ENCODE peak calls at places on chromosomes 11 and 22, in eight cellular contexts. One of them, this sample, is unnamed.
A peak's percentile ranks its signal among the peaks of the same experiment; 100 is the strongest.

GRCh38 chr22:12601870-12602779 is 2925.9 kb upstream of the OR11H1 start:
- DNase-seq in stimulated activated CD4-positive, alpha-beta T cell treated with anti-CD3 and anti-CD28 coated beads, Interleukin-4, amount 100 ng/mL, for 48 hours: no peak
- DNase-seq in cardiac muscle cell: no peak
- DNase-seq in fibroblast of gingiva: no peak
- DNase-seq in iPS-NIHi11: peak; percentile 17
- DNase-seq in dermis blood vessel endothelial cell: no peak
- DNase-seq in WERI-Rb-1: peak; percentile 25
- DNase-seq in activated CD4-positive, CD25-positive, alpha-beta regulatory T cell treated with anti-CD3 and anti-CD28 coated beads, Interleukin-2, amount 50 U/mL, for 16 hours: no peak
- DNase-seq in this sample: no peak

GRCh38 chr11:61976813-61977475 is 9.5 kb upstream of the FTH1 start:
- DNase-seq in stimulated activated CD4-positive, alpha-beta T cell treated with anti-CD3 and anti-CD28 coated beads, Interleukin-4, amount 100 ng/mL, for 48 hours: no peak
- DNase-seq in cardiac muscle cell: no peak
- DNase-seq in fibroblast of gingiva: no peak
- DNase-seq in iPS-NIHi11: no peak
- DNase-seq in dermis blood vessel endothelial cell: no peak
- DNase-seq in WERI-Rb-1: no peak
- DNase-seq in activated CD4-positive, CD25-positive, alpha-beta regulatory T cell treated with anti-CD3 and anti-CD28 coated beads, Interleukin-2, amount 50 U/mL, for 16 hours: no peak
- DNase-seq in this sample: no peak

GRCh38 chr22:35631597-35631996 is 14.5 kb upstream of the MB start:
- DNase-seq in stimulated activated CD4-positive, alpha-beta T cell treated with anti-CD3 and anti-CD28 coated beads, Interleukin-4, amount 100 ng/mL, for 48 hours: peak; percentile 38
- DNase-seq in cardiac muscle cell: peak; percentile 48
- DNase-seq in fibroblast of gingiva: peak; percentile 26
- DNase-seq in iPS-NIHi11: peak; percentile 75
- DNase-seq in dermis blood vessel endothelial cell: peak; percentile 60
- DNase-seq in WERI-Rb-1: peak; percentile 67
- DNase-seq in activated CD4-positive, CD25-positive, alpha-beta regulatory T cell treated with anti-CD3 and anti-CD28 coated beads, Interleukin-2, amount 50 U/mL, for 16 hours: no peak
- DNase-seq in this sample: no peak

GRCh38 chr11:129804012-129804411 is 11.6 kb upstream of the TMEM45B start:
- DNase-seq in stimulated activated CD4-positive, alpha-beta T cell treated with anti-CD3 and anti-CD28 coated beads, Interleukin-4, amount 100 ng/mL, for 48 hours: no peak
- DNase-seq in cardiac muscle cell: no peak
- DNase-seq in fibroblast of gingiva: no peak
- DNase-seq in iPS-NIHi11: no peak
- DNase-seq in dermis blood vessel endothelial cell: no peak
- DNase-seq in WERI-Rb-1: no peak
- DNase-seq in activated CD4-positive, CD25-positive, alpha-beta regulatory T cell treated with anti-CD3 and anti-CD28 coated beads, Interleukin-2, amount 50 U/mL, for 16 hours: no peak
- DNase-seq in this sample: no peak

GRCh38 chr11:93921695-93922468 is 71.5 kb upstream of the VSTM5 start:
- DNase-seq in stimulated activated CD4-positive, alpha-beta T cell treated with anti-CD3 and anti-CD28 coated beads, Interleukin-4, amount 100 ng/mL, for 48 hours: no peak
- DNase-seq in cardiac muscle cell: peak; percentile 81
- DNase-seq in fibroblast of gingiva: peak; percentile 69
- DNase-seq in iPS-NIHi11: peak; percentile 80
- DNase-seq in dermis blood vessel endothelial cell: peak; percentile 75
- DNase-seq in WERI-Rb-1: peak; percentile 71
- DNase-seq in activated CD4-positive, CD25-positive, alpha-beta regulatory T cell treated with anti-CD3 and anti-CD28 coated beads, Interleukin-2, amount 50 U/mL, for 16 hours: no peak
- DNase-seq in this sample: peak; percentile 18

GRCh38 chr11:108788565-108789199 is 123.8 kb downstream of the DDX10 start:
- DNase-seq in stimulated activated CD4-positive, alpha-beta T cell treated with anti-CD3 and anti-CD28 coated beads, Interleukin-4, amount 100 ng/mL, for 48 hours: no peak
- DNase-seq in cardiac muscle cell: peak; percentile 65
- DNase-seq in fibroblast of gingiva: peak; percentile 33
- DNase-seq in iPS-NIHi11: peak; percentile 33
- DNase-seq in dermis blood vessel endothelial cell: peak; percentile 72
- DNase-seq in WERI-Rb-1: peak; percentile 9
- DNase-seq in activated CD4-positive, CD25-positive, alpha-beta regulatory T cell treated with anti-CD3 and anti-CD28 coated beads, Interleukin-2, amount 50 U/mL, for 16 hours: no peak
- DNase-seq in this sample: no peak

GRCh38 chr11:60932605-60933346 is 8.5 kb downstream of the TMEM132A start:
- DNase-seq in stimulated activated CD4-positive, alpha-beta T cell treated with anti-CD3 and anti-CD28 coated beads, Interleukin-4, amount 100 ng/mL, for 48 hours: no peak
- DNase-seq in cardiac muscle cell: no peak
- DNase-seq in fibroblast of gingiva: no peak
- DNase-seq in iPS-NIHi11: peak; percentile 43
- DNase-seq in dermis blood vessel endothelial cell: no peak
- DNase-seq in WERI-Rb-1: no peak
- DNase-seq in activated CD4-positive, CD25-positive, alpha-beta regulatory T cell treated with anti-CD3 and anti-CD28 coated beads, Interleukin-2, amount 50 U/mL, for 16 hours: no peak
- DNase-seq in this sample: no peak

GRCh38 chr11:13260963-13261599 is 16.5 kb upstream of the BMAL1 start:
- DNase-seq in stimulated activated CD4-positive, alpha-beta T cell treated with anti-CD3 and anti-CD28 coated beads, Interleukin-4, amount 100 ng/mL, for 48 hours: no peak
- DNase-seq in cardiac muscle cell: peak; percentile 51
- DNase-seq in fibroblast of gingiva: peak; percentile 21
- DNase-seq in iPS-NIHi11: no peak
- DNase-seq in dermis blood vessel endothelial cell: peak; percentile 66
- DNase-seq in WERI-Rb-1: peak; percentile 10
- DNase-seq in activated CD4-positive, CD25-positive, alpha-beta regulatory T cell treated with anti-CD3 and anti-CD28 coated beads, Interleukin-2, amount 50 U/mL, for 16 hours: no peak
- DNase-seq in this sample: no peak

GRCh38 chr11:17012179-17012578 is 2.0 kb downstream of the PLEKHA7 start:
- DNase-seq in stimulated activated CD4-positive, alpha-beta T cell treated with anti-CD3 and anti-CD28 coated beads, Interleukin-4, amount 100 ng/mL, for 48 hours: no peak
- DNase-seq in cardiac muscle cell: no peak
- DNase-seq in fibroblast of gingiva: no peak
- DNase-seq in iPS-NIHi11: no peak
- DNase-seq in dermis blood vessel endothelial cell: no peak
- DNase-seq in WERI-Rb-1: no peak
- DNase-seq in activated CD4-positive, CD25-positive, alpha-beta regulatory T cell treated with anti-CD3 and anti-CD28 coated beads, Interleukin-2, amount 50 U/mL, for 16 hours: no peak
- DNase-seq in this sample: no peak

GRCh38 chr22:46546466-46547178 is 9.2 kb upstream of the CELSR1 start:
- DNase-seq in stimulated activated CD4-positive, alpha-beta T cell treated with anti-CD3 and anti-CD28 coated beads, Interleukin-4, amount 100 ng/mL, for 48 hours: no peak
- DNase-seq in cardiac muscle cell: peak; percentile 86
- DNase-seq in fibroblast of gingiva: no peak
- DNase-seq in iPS-NIHi11: no peak
- DNase-seq in dermis blood vessel endothelial cell: peak; percentile 42
- DNase-seq in WERI-Rb-1: no peak
- DNase-seq in activated CD4-positive, CD25-positive, alpha-beta regulatory T cell treated with anti-CD3 and anti-CD28 coated beads, Interleukin-2, amount 50 U/mL, for 16 hours: no peak
- DNase-seq in this sample: no peak

GRCh38 chr22:49853981-49854791 is 542 bp downstream of the ZBED4 start:
- DNase-seq in stimulated activated CD4-positive, alpha-beta T cell treated with anti-CD3 and anti-CD28 coated beads, Interleukin-4, amount 100 ng/mL, for 48 hours: no peak
- DNase-seq in cardiac muscle cell: peak; percentile 27
- DNase-seq in fibroblast of gingiva: peak; percentile 21
- DNase-seq in iPS-NIHi11: peak; percentile 74
- DNase-seq in dermis blood vessel endothelial cell: peak; percentile 49
- DNase-seq in WERI-Rb-1: peak; percentile 23
- DNase-seq in activated CD4-positive, CD25-positive, alpha-beta regulatory T cell treated with anti-CD3 and anti-CD28 coated beads, Interleukin-2, amount 50 U/mL, for 16 hours: no peak
- DNase-seq in this sample: no peak

GRCh38 chr22:42473484-42474193 is 41.4 kb upstream of the NFAM1 start:
- DNase-seq in stimulated activated CD4-positive, alpha-beta T cell treated with anti-CD3 and anti-CD28 coated beads, Interleukin-4, amount 100 ng/mL, for 48 hours: peak; percentile 9
- DNase-seq in cardiac muscle cell: peak; percentile 77
- DNase-seq in fibroblast of gingiva: peak; percentile 61
- DNase-seq in iPS-NIHi11: peak; percentile 49
- DNase-seq in dermis blood vessel endothelial cell: peak; percentile 74
- DNase-seq in WERI-Rb-1: peak; percentile 20
- DNase-seq in activated CD4-positive, CD25-positive, alpha-beta regulatory T cell treated with anti-CD3 and anti-CD28 coated beads, Interleukin-2, amount 50 U/mL, for 16 hours: no peak
- DNase-seq in this sample: peak; percentile 51

GRCh38 chr22:44605486-44605885 is 96.5 kb upstream of the PRR5 start:
- DNase-seq in stimulated activated CD4-positive, alpha-beta T cell treated with anti-CD3 and anti-CD28 coated beads, Interleukin-4, amount 100 ng/mL, for 48 hours: no peak
- DNase-seq in cardiac muscle cell: no peak
- DNase-seq in fibroblast of gingiva: no peak
- DNase-seq in iPS-NIHi11: no peak
- DNase-seq in dermis blood vessel endothelial cell: no peak
- DNase-seq in WERI-Rb-1: no peak
- DNase-seq in activated CD4-positive, CD25-positive, alpha-beta regulatory T cell treated with anti-CD3 and anti-CD28 coated beads, Interleukin-2, amount 50 U/mL, for 16 hours: no peak
- DNase-seq in this sample: no peak

GRCh38 chr11:44938066-44938691 is 12.5 kb downstream of the TP53I11 start:
- DNase-seq in stimulated activated CD4-positive, alpha-beta T cell treated with anti-CD3 and anti-CD28 coated beads, Interleukin-4, amount 100 ng/mL, for 48 hours: no peak
- DNase-seq in cardiac muscle cell: no peak
- DNase-seq in fibroblast of gingiva: no peak
- DNase-seq in iPS-NIHi11: no peak
- DNase-seq in dermis blood vessel endothelial cell: no peak
- DNase-seq in WERI-Rb-1: peak; percentile 15
- DNase-seq in activated CD4-positive, CD25-positive, alpha-beta regulatory T cell treated with anti-CD3 and anti-CD28 coated beads, Interleukin-2, amount 50 U/mL, for 16 hours: no peak
- DNase-seq in this sample: no peak

GRCh38 chr22:38754247-38755154 is 1.3 kb downstream of the SUN2 start:
- DNase-seq in stimulated activated CD4-positive, alpha-beta T cell treated with anti-CD3 and anti-CD28 coated beads, Interleukin-4, amount 100 ng/mL, for 48 hours: peak; percentile 34
- DNase-seq in cardiac muscle cell: peak; percentile 78
- DNase-seq in fibroblast of gingiva: peak; percentile 64
- DNase-seq in iPS-NIHi11: peak; percentile 79
- DNase-seq in dermis blood vessel endothelial cell: peak; percentile 66
- DNase-seq in WERI-Rb-1: peak; percentile 43
- DNase-seq in activated CD4-positive, CD25-positive, alpha-beta regulatory T cell treated with anti-CD3 and anti-CD28 coated beads, Interleukin-2, amount 50 U/mL, for 16 hours: no peak
- DNase-seq in this sample: no peak

GRCh38 chr11:119531091-119531490 is 108.1 kb upstream of the THY1 start:
- DNase-seq in stimulated activated CD4-positive, alpha-beta T cell treated with anti-CD3 and anti-CD28 coated beads, Interleukin-4, amount 100 ng/mL, for 48 hours: no peak
- DNase-seq in cardiac muscle cell: no peak
- DNase-seq in fibroblast of gingiva: no peak
- DNase-seq in iPS-NIHi11: no peak
- DNase-seq in dermis blood vessel endothelial cell: no peak
- DNase-seq in WERI-Rb-1: no peak
- DNase-seq in activated CD4-positive, CD25-positive, alpha-beta regulatory T cell treated with anti-CD3 and anti-CD28 coated beads, Interleukin-2, amount 50 U/mL, for 16 hours: no peak
- DNase-seq in this sample: no peak

GRCh38 chr11:70059971-70060370 is 18.1 kb upstream of the ANO1 start:
- DNase-seq in stimulated activated CD4-positive, alpha-beta T cell treated with anti-CD3 and anti-CD28 coated beads, Interleukin-4, amount 100 ng/mL, for 48 hours: no peak
- DNase-seq in cardiac muscle cell: no peak
- DNase-seq in fibroblast of gingiva: no peak
- DNase-seq in iPS-NIHi11: no peak
- DNase-seq in dermis blood vessel endothelial cell: no peak
- DNase-seq in WERI-Rb-1: no peak
- DNase-seq in activated CD4-positive, CD25-positive, alpha-beta regulatory T cell treated with anti-CD3 and anti-CD28 coated beads, Interleukin-2, amount 50 U/mL, for 16 hours: no peak
- DNase-seq in this sample: no peak

GRCh38 chr11:33920838-33921613 is 29.1 kb upstream of the LMO2 start:
- DNase-seq in stimulated activated CD4-positive, alpha-beta T cell treated with anti-CD3 and anti-CD28 coated beads, Interleukin-4, amount 100 ng/mL, for 48 hours: peak; percentile 15
- DNase-seq in cardiac muscle cell: peak; percentile 25
- DNase-seq in fibroblast of gingiva: no peak
- DNase-seq in iPS-NIHi11: no peak
- DNase-seq in dermis blood vessel endothelial cell: no peak
- DNase-seq in WERI-Rb-1: no peak
- DNase-seq in activated CD4-positive, CD25-positive, alpha-beta regulatory T cell treated with anti-CD3 and anti-CD28 coated beads, Interleukin-2, amount 50 U/mL, for 16 hours: no peak
- DNase-seq in this sample: peak; percentile 87

GRCh38 chr11:110251837-110252236 is 44.6 kb downstream of the RDX start:
- DNase-seq in stimulated activated CD4-positive, alpha-beta T cell treated with anti-CD3 and anti-CD28 coated beads, Interleukin-4, amount 100 ng/mL, for 48 hours: no peak
- DNase-seq in cardiac muscle cell: peak; percentile 54
- DNase-seq in fibroblast of gingiva: peak; percentile 45
- DNase-seq in iPS-NIHi11: peak; percentile 24
- DNase-seq in dermis blood vessel endothelial cell: peak; percentile 83
- DNase-seq in WERI-Rb-1: no peak
- DNase-seq in activated CD4-positive, CD25-positive, alpha-beta regulatory T cell treated with anti-CD3 and anti-CD28 coated beads, Interleukin-2, amount 50 U/mL, for 16 hours: no peak
- DNase-seq in this sample: no peak

GRCh38 chr11:569273-569885 is 6.9 kb upstream of the PHRF1 start:
- DNase-seq in stimulated activated CD4-positive, alpha-beta T cell treated with anti-CD3 and anti-CD28 coated beads, Interleukin-4, amount 100 ng/mL, for 48 hours: no peak
- DNase-seq in cardiac muscle cell: no peak
- DNase-seq in fibroblast of gingiva: no peak
- DNase-seq in iPS-NIHi11: no peak
- DNase-seq in dermis blood vessel endothelial cell: no peak
- DNase-seq in WERI-Rb-1: no peak
- DNase-seq in activated CD4-positive, CD25-positive, alpha-beta regulatory T cell treated with anti-CD3 and anti-CD28 coated beads, Interleukin-2, amount 50 U/mL, for 16 hours: no peak
- DNase-seq in this sample: no peak

GRCh38 chr22:19466848-19467752 is 11.9 kb downstream of the UFD1 start:
- DNase-seq in stimulated activated CD4-positive, alpha-beta T cell treated with anti-CD3 and anti-CD28 coated beads, Interleukin-4, amount 100 ng/mL, for 48 hours: no peak
- DNase-seq in cardiac muscle cell: no peak
- DNase-seq in fibroblast of gingiva: no peak
- DNase-seq in iPS-NIHi11: no peak
- DNase-seq in dermis blood vessel endothelial cell: no peak
- DNase-seq in WERI-Rb-1: no peak
- DNase-seq in activated CD4-positive, CD25-positive, alpha-beta regulatory T cell treated with anti-CD3 and anti-CD28 coated beads, Interleukin-2, amount 50 U/mL, for 16 hours: no peak
- DNase-seq in this sample: no peak

GRCh38 chr22:23144926-23145906 is at the start of gene RAB36:
- DNase-seq in stimulated activated CD4-positive, alpha-beta T cell treated with anti-CD3 and anti-CD28 coated beads, Interleukin-4, amount 100 ng/mL, for 48 hours: peak; percentile 85
- DNase-seq in cardiac muscle cell: peak; percentile 99
- DNase-seq in fibroblast of gingiva: peak; percentile 98
- DNase-seq in iPS-NIHi11: peak; percentile 97
- DNase-seq in dermis blood vessel endothelial cell: peak; percentile 98
- DNase-seq in WERI-Rb-1: peak; percentile 44
- DNase-seq in activated CD4-positive, CD25-positive, alpha-beta regulatory T cell treated with anti-CD3 and anti-CD28 coated beads, Interleukin-2, amount 50 U/mL, for 16 hours: peak; percentile 75
- DNase-seq in this sample: peak; percentile 90

GRCh38 chr11:36763187-36763586 is 165.2 kb upstream of the RAG2 start:
- DNase-seq in stimulated activated CD4-positive, alpha-beta T cell treated with anti-CD3 and anti-CD28 coated beads, Interleukin-4, amount 100 ng/mL, for 48 hours: no peak
- DNase-seq in cardiac muscle cell: no peak
- DNase-seq in fibroblast of gingiva: no peak
- DNase-seq in iPS-NIHi11: no peak
- DNase-seq in dermis blood vessel endothelial cell: no peak
- DNase-seq in WERI-Rb-1: no peak
- DNase-seq in activated CD4-positive, CD25-positive, alpha-beta regulatory T cell treated with anti-CD3 and anti-CD28 coated beads, Interleukin-2, amount 50 U/mL, for 16 hours: no peak
- DNase-seq in this sample: no peak